ENCODE peak calls at places on chromosomes 7 and 10, in four cellular contexts. O is Caco-2, P is GM10248, A is B cell. S is an unnamed sample.

GRCh38 chr7:37920619-37921339 is at the start of gene EPDR1:
- DNase-seq in P (peak; percentile 27), O (no peak), A (peak; percentile 37), S (peak; percentile 67)

GRCh38 chr10:1395025-1395981 is 339.1 kb downstream of the WDR37 start:
- DNase-seq in P (no peak), O (no peak), A (no peak), S (no peak)

GRCh38 chr7:34497153-34497777 is 160.8 kb upstream of the NPSR1 start:
- DNase-seq in A (no peak), O (no peak), P (no peak), S (no peak)

GRCh38 chr10:60238408-60239100 is 151.1 kb downstream of the ANK3 start:
- DNase-seq in O (peak; percentile 68), A (peak; percentile 64), P (peak; percentile 46), S (peak; percentile 15)

GRCh38 chr7:129271500-129272355 is 46.9 kb downstream of the AHCYL2 start:
- DNase-seq in A (peak; percentile 80), O (peak; percentile 58), P (peak; percentile 59), S (peak; percentile 80)

GRCh38 chr10:129945031-129945430 is 19.0 kb downstream of the EBF3 start:
- DNase-seq in P (no peak), A (no peak), O (no peak), S (no peak)

GRCh38 chr7:134153493-134154093 is 26.5 kb downstream of the LRGUK start:
- DNase-seq in O (no peak), P (no peak), A (no peak), S (no peak)

GRCh38 chr10:84344560-84344959 is 16.2 kb downstream of the CCSER2 start:
- DNase-seq in P (no peak), A (no peak), O (no peak), S (peak; percentile 28)

GRCh38 chr7:155533827-155534690 is 12.3 kb downstream of the CNPY1 start:
- DNase-seq in P (peak; percentile 76), A (peak; percentile 52), O (no peak), S (peak; percentile 67)

GRCh38 chr7:82164813-82165212 is 278.8 kb downstream of the CACNA2D1 start:
- DNase-seq in O (no peak), A (no peak), P (no peak), S (no peak)

GRCh38 chr10:62386401-62387320 is 12.5 kb downstream of the ZNF365 start:
- DNase-seq in P (no peak), A (no peak), O (no peak), S (no peak)

GRCh38 chr7:40723829-40724228 is 589.0 kb downstream of the SUGCT start:
- DNase-seq in P (no peak), O (no peak), A (no peak), S (no peak)

GRCh38 chr10:71804067-71804466 is 30.7 kb upstream of the VSIR start:
- DNase-seq in A (no peak), P (no peak), O (no peak), S (no peak)

GRCh38 chr10:15859865-15860691 is at the start of gene MINDY3:
- DNase-seq in A (peak; percentile 86), O (peak; percentile 86), P (peak; percentile 73), S (peak; percentile 89)

GRCh38 chr10:12774219-12774894 is 227.2 kb downstream of the CCDC3 start:
- DNase-seq in A (no peak), O (no peak), P (no peak), S (no peak)

GRCh38 chr10:3538291-3538849 is 246.6 kb downstream of the KLF6 start:
- DNase-seq in A (no peak), P (no peak), O (no peak), S (no peak)

GRCh38 chr10:3671431-3671955 is 113.5 kb downstream of the KLF6 start:
- DNase-seq in A (no peak), O (no peak), P (no peak), S (no peak)

GRCh38 chr10:33542747-33543505 is 208.5 kb upstream of the NRP1 start:
- DNase-seq in A (no peak), O (no peak), P (no peak), S (no peak)

GRCh38 chr10:101617102-101617823 is 29.1 kb downstream of the DPCD start:
- DNase-seq in A (no peak), O (no peak), P (peak; percentile 75), S (no peak)

GRCh38 chr7:45917658-45918057 is 3.4 kb downstream of the IGFBP3 start:
- DNase-seq in O (peak; percentile 62), A (peak; percentile 68), P (peak; percentile 82), S (peak; percentile 82)

GRCh38 chr10:48525113-48525512 is 79.8 kb downstream of the ARHGAP22 start:
- DNase-seq in A (no peak), P (no peak), O (no peak), S (no peak)

GRCh38 chr7:127938588-127938987 is 92.6 kb downstream of the LRRC4 start:
- DNase-seq in A (no peak), O (no peak), P (no peak), S (no peak)

GRCh38 chr7:143443153-143443552 is at the start of gene TAS2R60:
- DNase-seq in O (no peak), A (no peak), P (no peak), S (no peak)

GRCh38 chr10:73881221-73881919 is 7.0 kb upstream of the CAMK2G start:
- DNase-seq in P (no peak), A (no peak), O (no peak), S (no peak)

GRCh38 chr7:64606385-64606784 is 43.5 kb upstream of the ZNF680 start:
- DNase-seq in A (no peak), O (no peak), P (no peak), S (no peak)

GRCh38 chr10:28479927-28480326 is 53.0 kb upstream of the WAC start:
- DNase-seq in A (no peak), P (no peak), O (no peak), S (no peak)

GRCh38 chr7:47534322-47535032 is 47.4 kb downstream of the TNS3 start:
- DNase-seq in O (no peak), A (no peak), P (no peak), S (no peak)

GRCh38 chr10:109914966-109915365 is 8.3 kb downstream of the XPNPEP1 start:
- DNase-seq in A (peak; percentile 16), P (peak; percentile 29), O (peak; percentile 66), S (peak; percentile 66)

GRCh38 chr7:20831451-20831850 is 44.8 kb upstream of the SP8 start:
- DNase-seq in O (no peak), P (no peak), A (no peak), S (no peak)

GRCh38 chr7:706721-707120 is 19.8 kb upstream of the DNAAF5 start:
- DNase-seq in A (no peak), O (peak; percentile 12), P (no peak), S (no peak)

GRCh38 chr10:35336921-35337741 is 822 bp downstream of the CCNY start:
- DNase-seq in A (peak; percentile 44), O (peak; percentile 72), P (peak; percentile 45), S (peak; percentile 53)

GRCh38 chr7:104156842-104157277 is 51.0 kb downstream of the ORC5 start:
- DNase-seq in O (no peak), P (no peak), A (no peak), S (no peak)

GRCh38 chr10:44045020-44045419 is 339.9 kb downstream of the CXCL12 start:
- DNase-seq in O (no peak), P (no peak), A (no peak), S (no peak)

GRCh38 chr10:44042926-44043602 is 341.8 kb downstream of the CXCL12 start:
- DNase-seq in O (no peak), A (no peak), P (no peak), S (no peak)

GRCh38 chr10:44043646-44044368 is 341.1 kb downstream of the CXCL12 start:
- DNase-seq in A (no peak), O (no peak), P (no peak), S (no peak)

GRCh38 chr10:44046605-44047004 is 338.3 kb downstream of the CXCL12 start:
- DNase-seq in P (no peak), O (no peak), A (no peak), S (no peak)

DNA sequence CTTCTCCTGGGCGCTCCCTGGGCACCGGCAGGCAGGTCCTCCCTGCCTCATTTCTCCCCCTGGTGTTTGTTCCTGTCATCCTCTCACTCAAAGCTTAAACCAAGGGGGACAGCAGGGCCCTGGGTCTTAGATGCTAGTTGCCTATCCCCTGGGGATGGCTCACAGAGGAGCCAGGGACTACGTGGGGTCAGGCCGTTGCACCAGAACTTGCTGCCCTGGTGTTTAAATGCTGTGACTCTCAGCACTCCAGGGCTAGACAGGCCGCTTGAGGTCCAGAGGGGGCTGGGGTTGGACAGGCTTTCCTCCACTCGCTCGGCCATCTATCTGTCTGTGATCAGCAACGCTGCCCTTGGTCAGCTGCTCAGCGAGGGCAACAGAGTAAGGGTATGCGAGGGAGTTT is 340.3 kb downstream of the CXCL12 start:
- DNase-seq in O (no peak), A (no peak), P (no peak), S (no peak)
- TF ChIP-seq CTCF in O (no peak), A (no peak), P (no peak), S (no peak)

GRCh38 chr7:42385912-42386311 is 148.9 kb upstream of the GLI3 start:
- DNase-seq in P (no peak), O (no peak), A (no peak), S (no peak)
- TF ChIP-seq CTCF in P (no peak), O (no peak), A (no peak), S (no peak)

DNA sequence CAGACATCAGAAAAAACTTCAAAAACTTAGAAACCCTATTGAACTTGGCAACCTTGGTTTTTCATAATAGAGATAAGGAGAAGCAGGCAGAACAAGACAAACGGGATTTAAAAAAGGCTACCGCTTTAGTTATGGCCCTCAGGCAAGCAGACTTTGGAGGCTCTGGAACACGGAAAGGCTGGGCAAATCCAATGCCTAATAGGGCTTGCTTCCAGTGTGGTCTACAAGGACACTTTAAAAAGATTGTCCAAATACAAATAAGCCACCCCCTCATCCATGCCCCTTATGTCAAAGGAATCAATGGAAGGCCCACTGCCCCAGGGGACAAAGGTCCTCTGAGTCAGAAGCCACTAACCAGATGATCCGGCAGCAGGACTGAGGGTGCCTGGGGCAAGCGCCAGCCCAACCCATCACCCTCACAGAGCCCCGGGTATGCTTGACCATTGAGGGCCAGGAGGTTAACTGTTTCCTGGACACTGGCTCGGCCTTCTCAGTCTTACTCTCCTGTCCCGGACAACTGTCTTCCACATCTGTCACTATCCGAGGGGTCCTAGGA is 115.3 kb downstream of the NRCAM start:
- DNase-seq in P (no peak), A (no peak), O (peak; percentile 97), S (no peak)
- TF ChIP-seq CTCF in P (no peak), A (no peak), O (no peak), S (no peak)

DNA sequence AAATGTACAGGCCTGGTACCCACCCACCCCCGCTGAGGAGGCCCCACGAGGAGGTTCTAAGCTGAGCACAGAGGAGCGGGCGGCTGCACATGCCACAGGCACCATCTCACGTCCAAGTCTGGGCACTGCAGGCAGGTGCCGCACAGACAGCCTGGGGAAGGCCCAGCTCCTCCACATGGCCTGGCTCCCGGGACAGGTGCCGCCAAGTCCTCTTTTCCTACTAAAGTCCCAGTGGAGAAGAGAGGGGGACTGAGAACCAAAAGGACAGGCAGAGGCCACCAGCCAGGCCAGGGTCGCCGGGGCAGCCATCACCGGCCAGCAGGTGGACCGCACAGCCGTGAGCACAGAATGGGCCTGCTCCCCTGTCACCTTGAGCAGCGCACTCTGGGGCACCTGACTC is 91.1 kb downstream of the MAD1L1 start:
- DNase-seq in O (no peak), P (no peak), A (no peak), S (no peak)
- TF ChIP-seq CTCF in O (no peak), P (no peak), A (no peak), S (no peak)

GRCh38 chr7:84614821-84615506 is 420.4 kb upstream of the SEMA3A start:
- DNase-seq in O (no peak), P (no peak), A (no peak), S (no peak)
- TF ChIP-seq CTCF in O (peak; percentile 11), P (no peak), A (no peak), S (no peak)